ENCODE peak calls at places on chromosomes 11 and 22, in eight cellular contexts. D is NCI-H748 treated with DMSO at 0.1 percent for 48 hours; S is HEK293T; R is activated T-cell treated with anti-CD3 and anti-CD28 coated beads for 1 hour; N is M059J; H is NCI-H345; P is Peyer's patch; B is effector memory CD8-positive, alpha-beta T cell. A is an unnamed sample.

GRCh38 chr11:776459-777287 is 614 bp downstream of the GATD1 start:
- DNase-seq in D (no peak), S (peak), R (no peak), N (peak), H (peak), P (no peak), B (no peak), A (peak)

GRCh38 chr11:115206365-115207022 is 297.7 kb downstream of the CADM1 start:
- DNase-seq in D (no peak), S (no peak), R (no peak), N (no peak), H (no peak), P (no peak), B (no peak), A (no peak)

GRCh38 chr11:60764879-60765278 is 8.2 kb downstream of the MS4A15 start:
- DNase-seq in D (no peak), S (no peak), R (no peak), N (no peak), H (no peak), P (no peak), B (no peak), A (peak)

GRCh38 chr22:38125731-38126344 is 15.4 kb upstream of the BAIAP2L2 start:
- DNase-seq in D (no peak), S (no peak), R (no peak), N (no peak), H (no peak), P (peak), B (no peak), A (no peak)

GRCh38 chr11:116263020-116263419 is 509.8 kb downstream of the BUD13 start:
- DNase-seq in D (peak), S (no peak), R (no peak), N (no peak), H (no peak), P (no peak), B (no peak), A (no peak)

GRCh38 chr11:65185869-65186341 is 4.2 kb downstream of the CAPN1 start:
- DNase-seq in D (no peak), S (no peak), R (no peak), N (no peak), H (no peak), P (no peak), B (no peak), A (no peak)

GRCh38 chr11:126474220-126474619 is 118.7 kb downstream of the ST3GAL4 start:
- DNase-seq in D (no peak), S (no peak), R (no peak), N (no peak), H (no peak), P (no peak), B (no peak), A (no peak)

GRCh38 chr22:26529345-26529744 is 17.1 kb upstream of the TFIP11 start:
- DNase-seq in D (no peak), S (no peak), R (no peak), N (no peak), H (no peak), P (no peak), B (no peak), A (no peak)

GRCh38 chr11:29282088-29282487 is 734.7 kb downstream of the KCNA4 start:
- DNase-seq in D (no peak), S (no peak), R (no peak), N (peak), H (no peak), P (no peak), B (no peak), A (peak)

GRCh38 chr11:17413414-17414316 is 25.2 kb upstream of the KCNJ11 start:
- DNase-seq in D (peak), S (no peak), R (no peak), N (no peak), H (peak), P (peak), B (no peak), A (no peak)

GRCh38 chr11:34653031-34653430 is 32.1 kb downstream of the EHF start:
- DNase-seq in D (no peak), S (no peak), R (no peak), N (peak), H (no peak), P (no peak), B (no peak), A (no peak)

GRCh38 chr11:44622190-44622650 is 56.8 kb downstream of the CD82 start:
- DNase-seq in D (no peak), S (no peak), R (no peak), N (no peak), H (no peak), P (peak), B (no peak), A (no peak)

GRCh38 chr11:110087820-110088534 is 5.2 kb upstream of the ZC3H12C start:
- DNase-seq in D (no peak), S (no peak), R (no peak), N (peak), H (no peak), P (no peak), B (no peak), A (peak)